ENCODE peak calls at places on chromosomes 11 and 22, in four cellular contexts. One of them, this sample, is unnamed.

GRCh38 chr11:1892116-1892515 is 421 bp upstream of the PRR33 start:
- DNase-seq in A673: no peak
- DNase-seq in tibial nerve: no peak
- DNase-seq in spleen: no peak
- DNase-seq in this sample: no peak

GRCh38 chr11:55942785-55943392 is 6.7 kb upstream of the OR5I1 start:
- DNase-seq in tibial nerve: no peak
- DNase-seq in A673: peak
- DNase-seq in spleen: no peak
- DNase-seq in this sample: no peak

GRCh38 chr11:12029738-12030363 is 21.4 kb upstream of the DKK3 start:
- DNase-seq in A673: no peak
- DNase-seq in tibial nerve: no peak
- DNase-seq in spleen: no peak
- DNase-seq in this sample: no peak

GRCh38 chr11:1437500-1437899 is 47.8 kb downstream of the BRSK2 start:
- DNase-seq in tibial nerve: no peak
- DNase-seq in spleen: peak
- DNase-seq in A673: peak
- DNase-seq in this sample: no peak

GRCh38 chr11:17743808-17744119 is 9.2 kb downstream of the KCNC1 start:
- DNase-seq in tibial nerve: no peak
- DNase-seq in spleen: peak
- DNase-seq in A673: no peak
- DNase-seq in this sample: no peak

GRCh38 chr11:69708731-69709401 is 5.0 kb upstream of the FGF19 start:
- DNase-seq in spleen: no peak
- DNase-seq in tibial nerve: no peak
- DNase-seq in A673: no peak
- DNase-seq in this sample: no peak

GRCh38 chr11:68014157-68014965 is 4.2 kb downstream of the ALDH3B1 start:
- DNase-seq in spleen: no peak
- DNase-seq in tibial nerve: peak
- DNase-seq in A673: no peak
- DNase-seq in this sample: peak

GRCh38 chr11:89168396-89168795 is 9.3 kb upstream of the TYR start:
- DNase-seq in A673: no peak
- DNase-seq in tibial nerve: no peak
- DNase-seq in spleen: no peak
- DNase-seq in this sample: no peak

GRCh38 chr11:117819096-117820040 is 5.2 kb downstream of the FXYD2 start:
- DNase-seq in A673: peak
- DNase-seq in tibial nerve: no peak
- DNase-seq in spleen: no peak
- DNase-seq in this sample: no peak

GRCh38 chr11:113697798-113698407 is 8.2 kb downstream of the TMPRSS5 start:
- DNase-seq in tibial nerve: no peak
- DNase-seq in spleen: no peak
- DNase-seq in A673: no peak
- DNase-seq in this sample: no peak

GRCh38 chr11:80103149-80103859 is 662.5 kb upstream of the TENM4 start:
- DNase-seq in A673: peak
- DNase-seq in spleen: no peak
- DNase-seq in tibial nerve: no peak
- DNase-seq in this sample: no peak

GRCh38 chr11:55457641-55458040 is 89.9 kb downstream of the OR4A15 start:
- DNase-seq in tibial nerve: no peak
- DNase-seq in spleen: no peak
- DNase-seq in A673: no peak
- DNase-seq in this sample: no peak

GRCh38 chr22:36252754-36253522 is at the start of gene APOL1:
- DNase-seq in spleen: peak
- DNase-seq in tibial nerve: no peak
- DNase-seq in A673: no peak
- DNase-seq in this sample: no peak

GRCh38 chr11:75265851-75266531 is 25.4 kb downstream of the TPBGL start:
- DNase-seq in spleen: peak
- DNase-seq in A673: no peak
- DNase-seq in tibial nerve: no peak
- DNase-seq in this sample: no peak

GRCh38 chr11:31870609-31871309 is 59.6 kb upstream of the PAX6 start:
- DNase-seq in A673: peak
- DNase-seq in spleen: no peak
- DNase-seq in tibial nerve: no peak
- DNase-seq in this sample: peak

GRCh38 chr11:134181707-134182106 is 42.1 kb downstream of the NCAPD3 start:
- DNase-seq in tibial nerve: no peak
- DNase-seq in spleen: no peak
- DNase-seq in A673: no peak
- DNase-seq in this sample: no peak

GRCh38 chr22:45007247-45007945 is 2.4 kb downstream of the PHF21B start:
- DNase-seq in tibial nerve: no peak
- DNase-seq in A673: peak
- DNase-seq in spleen: no peak
- DNase-seq in this sample: no peak

GRCh38 chr11:72413914-72414628 is 20.3 kb downstream of the CLPB start:
- DNase-seq in tibial nerve: peak
- DNase-seq in A673: peak
- DNase-seq in spleen: peak
- DNase-seq in this sample: no peak
- TF ChIP-seq CTCF in tibial nerve: peak
- TF ChIP-seq CTCF in A673: peak
- TF ChIP-seq CTCF in spleen: peak
- TF ChIP-seq CTCF in this sample: peak

DNA sequence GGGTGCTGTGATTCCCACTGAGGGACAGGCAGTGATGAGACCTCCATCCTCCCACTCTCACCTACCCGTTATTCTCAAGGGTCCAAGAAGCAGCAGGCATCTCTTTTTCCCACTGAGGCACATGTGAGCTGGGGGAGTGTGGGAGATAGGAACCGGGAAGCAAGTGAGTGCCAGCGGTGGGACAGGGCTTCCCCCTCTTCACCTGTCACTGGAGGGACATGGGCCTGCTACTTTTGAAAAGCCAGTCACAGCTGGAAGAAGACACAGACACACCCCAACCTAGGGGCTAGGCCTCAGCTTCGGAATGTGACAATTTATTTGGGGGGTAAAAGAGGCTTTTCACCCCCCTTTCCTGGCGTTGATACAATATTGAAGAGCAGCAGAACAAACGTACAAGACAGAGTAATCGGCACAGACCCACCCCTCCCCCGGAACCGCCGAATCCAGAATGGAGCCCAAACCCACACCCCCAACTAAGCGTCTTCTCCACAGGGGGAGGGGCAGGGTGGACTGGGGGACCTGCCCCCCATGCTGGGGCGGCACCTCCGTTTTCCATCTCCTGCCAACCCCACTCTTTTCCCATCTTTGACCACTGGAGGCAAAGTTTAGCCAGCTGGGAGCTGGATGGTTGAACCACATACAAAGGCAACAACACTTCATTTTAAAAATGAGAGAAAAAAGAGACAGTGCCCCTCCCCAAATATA is 10.7 kb downstream of the CBX6 start:
- DNase-seq in spleen: no peak
- DNase-seq in tibial nerve: no peak
- DNase-seq in A673: peak
- DNase-seq in this sample: no peak
- TF ChIP-seq CTCF in spleen: no peak
- TF ChIP-seq CTCF in tibial nerve: no peak
- TF ChIP-seq CTCF in A673: peak
- TF ChIP-seq CTCF in this sample: no peak

GRCh38 chr11:6576471-6577373 is 26.7 kb downstream of the RRP8 start:
- DNase-seq in spleen: no peak
- DNase-seq in A673: peak
- DNase-seq in tibial nerve: no peak
- DNase-seq in this sample: peak
- TF ChIP-seq CTCF in spleen: no peak
- TF ChIP-seq CTCF in A673: no peak
- TF ChIP-seq CTCF in tibial nerve: no peak
- TF ChIP-seq CTCF in this sample: no peak

GRCh38 chr11:44457862-44458261 is 107.6 kb upstream of the CD82 start:
- DNase-seq in spleen: no peak
- DNase-seq in A673: no peak
- DNase-seq in tibial nerve: no peak
- DNase-seq in this sample: no peak

GRCh38 chr11:44453213-44453612 is 112.2 kb upstream of the CD82 start:
- DNase-seq in A673: no peak
- DNase-seq in spleen: no peak
- DNase-seq in tibial nerve: no peak
- DNase-seq in this sample: no peak

GRCh38 chr11:44454686-44455085 is 110.8 kb upstream of the CD82 start:
- DNase-seq in spleen: no peak
- DNase-seq in tibial nerve: no peak
- DNase-seq in A673: no peak
- DNase-seq in this sample: no peak

GRCh38 chr11:44453871-44454270 is 111.6 kb upstream of the CD82 start:
- DNase-seq in tibial nerve: no peak
- DNase-seq in spleen: no peak
- DNase-seq in A673: no peak
- DNase-seq in this sample: no peak

GRCh38 chr11:44456544-44457270 is 108.8 kb upstream of the CD82 start:
- DNase-seq in spleen: no peak
- DNase-seq in tibial nerve: no peak
- DNase-seq in A673: no peak
- DNase-seq in this sample: no peak
- TF ChIP-seq CTCF in spleen: no peak
- TF ChIP-seq CTCF in tibial nerve: no peak
- TF ChIP-seq CTCF in A673: peak
- TF ChIP-seq CTCF in this sample: peak

GRCh38 chr11:125941606-125942275 is 4.1 kb upstream of the VSIG10L2 start:
- DNase-seq in tibial nerve: no peak
- DNase-seq in A673: peak
- DNase-seq in spleen: no peak
- DNase-seq in this sample: no peak
- TF ChIP-seq CTCF in tibial nerve: peak
- TF ChIP-seq CTCF in A673: peak
- TF ChIP-seq CTCF in spleen: no peak
- TF ChIP-seq CTCF in this sample: peak

GRCh38 chr22:47154621-47155081 is 392.2 kb downstream of the TBC1D22A start:
- DNase-seq in tibial nerve: no peak
- DNase-seq in spleen: no peak
- DNase-seq in A673: peak
- DNase-seq in this sample: no peak
- TF ChIP-seq CTCF in tibial nerve: no peak
- TF ChIP-seq CTCF in spleen: no peak
- TF ChIP-seq CTCF in A673: no peak
- TF ChIP-seq CTCF in this sample: no peak

GRCh38 chr11:27696961-27697360 is 3.3 kb downstream of the BDNF start:
- DNase-seq in spleen: no peak
- DNase-seq in tibial nerve: no peak
- DNase-seq in A673: no peak
- DNase-seq in this sample: no peak
- TF ChIP-seq CTCF in spleen: no peak
- TF ChIP-seq CTCF in tibial nerve: no peak
- TF ChIP-seq CTCF in A673: no peak
- TF ChIP-seq CTCF in this sample: no peak

GRCh38 chr22:49765951-49766350 is 61.7 kb downstream of the BRD1 start:
- DNase-seq in spleen: peak
- DNase-seq in A673: no peak
- DNase-seq in tibial nerve: no peak
- DNase-seq in this sample: peak
- TF ChIP-seq CTCF in spleen: no peak
- TF ChIP-seq CTCF in A673: no peak
- TF ChIP-seq CTCF in tibial nerve: no peak
- TF ChIP-seq CTCF in this sample: no peak

GRCh38 chr11:43580735-43581369 is 99.7 kb upstream of the HSD17B12 start:
- DNase-seq in tibial nerve: no peak
- DNase-seq in spleen: no peak
- DNase-seq in A673: peak
- DNase-seq in this sample: peak

GRCh38 chr11:43578346-43579170 is 102.0 kb upstream of the HSD17B12 start:
- DNase-seq in A673: no peak
- DNase-seq in spleen: no peak
- DNase-seq in tibial nerve: no peak
- DNase-seq in this sample: peak

GRCh38 chr11:43579919-43580276 is 100.6 kb upstream of the HSD17B12 start:
- DNase-seq in spleen: no peak
- DNase-seq in A673: no peak
- DNase-seq in tibial nerve: no peak
- DNase-seq in this sample: no peak

GRCh38 chr11:43577566-43578264 is 102.8 kb upstream of the HSD17B12 start:
- DNase-seq in A673: no peak
- DNase-seq in tibial nerve: no peak
- DNase-seq in spleen: no peak
- DNase-seq in this sample: peak

DNA sequence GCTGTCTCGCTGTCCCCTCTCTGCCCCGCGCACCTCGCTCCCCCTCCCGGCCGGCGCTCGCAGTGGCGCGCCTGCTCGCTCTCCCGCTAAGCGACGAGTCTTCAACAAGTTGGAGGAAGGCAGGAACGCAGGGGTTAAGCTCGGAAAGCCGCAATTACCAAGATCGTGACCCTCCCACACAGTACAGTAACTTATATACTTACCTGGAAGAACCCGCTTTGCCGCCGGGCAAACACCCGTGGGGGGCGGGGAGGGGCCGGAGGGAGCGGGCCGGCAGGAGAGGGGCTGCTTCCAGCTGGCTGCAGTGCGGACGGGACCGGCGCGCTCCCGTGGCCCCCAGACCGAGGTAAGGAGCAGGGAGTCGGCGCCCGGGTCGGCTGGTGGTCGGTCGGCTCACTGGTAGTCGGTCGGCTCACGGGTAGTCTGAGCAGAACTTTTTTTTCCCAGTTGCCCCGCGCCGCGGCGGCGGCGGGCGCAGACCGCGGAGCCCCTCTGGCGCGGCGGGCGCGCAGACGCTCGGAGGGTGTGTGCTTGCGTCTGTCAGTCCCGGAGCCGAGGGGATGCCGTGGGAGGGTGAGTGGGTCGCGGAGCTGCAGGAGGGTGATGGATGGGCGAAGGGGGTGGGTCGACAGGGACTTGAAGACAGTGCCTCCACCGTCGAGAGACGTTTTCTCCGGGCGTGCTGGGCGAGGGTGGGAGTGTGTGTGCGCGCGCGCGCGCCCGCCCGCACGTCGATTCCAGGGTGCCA is 101.2 kb upstream of the HSD17B12 start:
- DNase-seq in spleen: no peak
- DNase-seq in A673: peak
- DNase-seq in tibial nerve: no peak
- DNase-seq in this sample: peak
- TF ChIP-seq CTCF in spleen: no peak
- TF ChIP-seq CTCF in A673: peak
- TF ChIP-seq CTCF in tibial nerve: no peak
- TF ChIP-seq CTCF in this sample: peak

This sample was measured in osteocyte.